ENCODE peak calls at places on chromosomes 13 and 19, in four cellular contexts. R, U, F and Y are unnamed samples. For H3K4me1, the result is how much of the 10 kb centered on the place peaks cover.

GRCh38 chr13:113267642-113268405 is 29.2 kb upstream of the LAMP1 start:
- DNase-seq in R (no peak), U (no peak), F (no peak), Y (no peak)

GRCh38 chr13:44668707-44669106 is 92.6 kb upstream of the TSC22D1 start:
- DNase-seq in R (no peak), U (peak), F (no peak), Y (no peak)

GRCh38 chr13:59133903-59134302 is 1029.8 kb downstream of the DIAPH3 start:
- DNase-seq in U (no peak), R (no peak), F (no peak), Y (no peak)

GRCh38 chr19:7297742-7298141 is 3.5 kb upstream of the INSR start:
- DNase-seq in F (no peak), R (no peak), U (no peak), Y (no peak)

GRCh38 chr13:56528040-56528760 is 612.5 kb upstream of the PRR20A start:
- DNase-seq in R (no peak), F (no peak), U (no peak), Y (no peak)

GRCh38 chr19:41937525-41937924 is 9.3 kb upstream of the ERFL start:
- DNase-seq in R (no peak), F (no peak), U (no peak), Y (no peak)

GRCh38 chr19:17419154-17419490 is 725 bp upstream of the MVB12A start:
- DNase-seq in F (no peak), U (no peak), R (no peak), Y (no peak)

GRCh38 chr13:46668906-46669525 is 116.0 kb downstream of the LRCH1 start:
- DNase-seq in U (no peak), R (no peak), F (no peak), Y (peak)

GRCh38 chr13:103067751-103068563 is 1.7 kb upstream of the SLC10A2 start:
- DNase-seq in R (no peak), F (no peak), U (no peak), Y (no peak)

GRCh38 chr13:113209336-113209879 is at the start of gene CUL4A:
- DNase-seq in U (peak), F (peak), R (peak), Y (peak)

GRCh38 chr13:113840541-113841354 is 23.1 kb downstream of the GAS6 start:
- DNase-seq in U (no peak), R (peak), F (no peak), Y (no peak)

GRCh38 chr13:73708393-73708985 is 425.7 kb downstream of the KLF12 start:
- DNase-seq in R (no peak), F (peak), U (peak), Y (peak)

GRCh38 chr13:75705395-75705794 is 69.3 kb downstream of the LMO7 start:
- DNase-seq in F (no peak), R (no peak), U (peak), Y (peak)

GRCh38 chr19:34960103-34960805 is 3.8 kb downstream of the ZNF792 start:
- DNase-seq in U (peak), R (no peak), F (no peak), Y (peak)

GRCh38 chr13:113874579-113875428 is 10.9 kb upstream of the GAS6 start:
- DNase-seq in F (no peak), R (no peak), U (no peak), Y (no peak)

GRCh38 chr19:10855879-10856522 is 7.8 kb downstream of the C19orf38 start:
- DNase-seq in F (no peak), U (no peak), R (no peak), Y (no peak)

GRCh38 chr13:61111529-61111928 is 304.1 kb downstream of the PCDH20 start:
- DNase-seq in U (no peak), F (no peak), R (no peak), Y (no peak)

GRCh38 chr19:10858204-10858828 is 10.1 kb downstream of the C19orf38 start:
- DNase-seq in U (no peak), R (no peak), F (no peak), Y (peak)

GRCh38 chr19:2059422-2060201 is 8.6 kb upstream of the MKNK2 start:
- DNase-seq in R (peak), F (no peak), U (peak), Y (peak)

GRCh38 chr19:35320285-35320706 is 8.7 kb upstream of the CD22 start:
- DNase-seq in R (no peak), U (no peak), F (no peak), Y (no peak)

GRCh38 chr19:36051637-36052036 is 2.4 kb downstream of the THAP8 start:
- DNase-seq in F (no peak), U (no peak), R (no peak), Y (no peak)

GRCh38 chr13:40261947-40262346 is 404.5 kb downstream of the FOXO1 start:
- DNase-seq in F (no peak), R (no peak), U (no peak), Y (no peak)

DNA sequence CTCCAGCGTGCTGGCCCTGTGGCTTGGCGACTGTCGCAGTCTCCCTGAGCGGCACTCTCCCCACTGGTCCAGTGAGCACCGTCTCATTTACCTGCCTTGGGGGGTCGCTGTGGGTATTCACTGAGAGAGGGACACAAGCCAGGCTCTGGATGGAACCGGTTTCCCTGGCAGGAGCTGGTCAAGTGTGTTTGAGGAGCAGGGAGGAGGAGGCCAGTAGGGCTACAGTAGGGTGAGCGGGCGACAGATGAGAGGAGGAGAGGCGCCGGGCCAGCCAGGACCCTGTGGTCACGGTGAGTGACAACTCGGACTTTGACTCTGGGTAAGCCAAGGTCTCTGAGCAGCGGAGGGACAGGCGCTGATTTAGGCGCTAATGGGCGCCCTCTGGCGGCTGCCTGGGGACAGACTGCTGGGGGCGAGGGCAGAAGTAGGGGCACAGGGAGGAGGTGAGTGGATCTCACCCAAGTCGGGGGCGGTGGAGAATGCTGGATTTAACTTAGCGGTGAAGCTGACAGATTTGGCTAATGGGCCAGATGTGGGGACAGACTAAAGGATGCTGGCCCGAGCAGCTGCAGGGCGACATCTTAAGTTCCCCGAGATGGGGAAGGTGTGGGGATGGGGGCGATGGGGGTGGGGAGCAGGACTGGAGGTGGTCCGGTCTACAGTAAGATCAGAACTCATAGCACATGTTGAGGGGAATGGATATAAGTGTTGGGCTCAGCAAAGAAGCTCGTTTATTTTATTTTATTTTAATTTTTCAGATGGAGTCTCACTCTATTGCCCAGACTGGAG is 4.7 kb upstream of the PRMT1 start:
- DNase-seq in U (peak), F (no peak), R (peak), Y (peak)
- H3K4me3 ChIP-seq in U (peak), F (no peak), R (no peak), Y (no peak)

DNA sequence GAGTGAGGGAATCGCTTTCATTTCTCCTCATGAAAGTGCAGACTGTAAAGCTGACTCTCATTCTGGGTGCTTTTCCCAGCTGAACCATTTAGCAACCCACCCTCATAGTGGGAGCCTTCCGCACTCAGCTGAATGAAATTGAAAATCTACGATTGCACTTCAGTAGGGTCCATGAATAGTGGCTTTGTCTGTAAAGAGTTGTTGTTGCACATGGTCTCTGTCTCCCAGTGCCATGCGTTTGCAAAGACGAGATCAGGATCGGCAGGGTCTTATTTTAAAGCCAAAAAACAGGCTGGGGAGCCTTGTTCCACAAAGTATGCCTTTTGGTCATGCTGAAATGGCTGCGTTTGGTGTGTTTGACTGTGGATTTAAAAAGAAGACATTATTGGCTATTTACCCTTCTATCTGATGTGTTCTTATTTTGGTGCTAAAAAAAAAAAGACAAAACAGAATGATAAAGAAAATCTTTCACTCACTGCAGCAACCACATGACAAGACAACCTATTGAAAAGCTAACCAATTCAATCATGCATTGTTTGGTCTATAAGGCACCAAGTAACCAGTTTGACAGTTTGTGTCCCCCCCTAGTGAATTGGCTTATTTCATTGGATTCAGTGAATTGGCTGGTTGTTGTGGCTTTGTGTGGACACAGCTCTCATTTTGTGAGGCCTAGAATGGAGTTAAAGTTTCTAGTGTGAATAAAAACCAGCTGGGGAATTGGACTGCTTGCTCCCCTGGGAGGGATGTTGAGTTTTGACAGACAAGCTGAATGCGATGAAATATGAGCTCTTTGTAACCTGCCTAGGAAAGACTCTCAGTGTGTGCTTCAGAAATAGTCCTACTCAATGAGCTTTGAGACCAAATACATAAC is 65.6 kb downstream of the ARHGAP35 start:
- DNase-seq in R (no peak), F (no peak), U (no peak), Y (no peak)
- H3K4me1 ChIP-seq in R (under half), F (under half), U (under half), Y (under half)

GRCh38 chr13:25463496-25463895 is 91.7 kb downstream of the ATP8A2 start:
- DNase-seq in R (no peak), U (peak), F (no peak), Y (no peak)

GRCh38 chr13:25466880-25467279 is 95.1 kb downstream of the ATP8A2 start:
- DNase-seq in U (no peak), R (no peak), F (no peak), Y (no peak)

GRCh38 chr13:25473864-25474263 is 102.1 kb downstream of the ATP8A2 start:
- DNase-seq in R (no peak), F (no peak), U (peak), Y (no peak)

GRCh38 chr13:25469179-25469545 is 97.4 kb downstream of the ATP8A2 start:
- DNase-seq in U (no peak), R (no peak), F (no peak), Y (no peak)

DNA sequence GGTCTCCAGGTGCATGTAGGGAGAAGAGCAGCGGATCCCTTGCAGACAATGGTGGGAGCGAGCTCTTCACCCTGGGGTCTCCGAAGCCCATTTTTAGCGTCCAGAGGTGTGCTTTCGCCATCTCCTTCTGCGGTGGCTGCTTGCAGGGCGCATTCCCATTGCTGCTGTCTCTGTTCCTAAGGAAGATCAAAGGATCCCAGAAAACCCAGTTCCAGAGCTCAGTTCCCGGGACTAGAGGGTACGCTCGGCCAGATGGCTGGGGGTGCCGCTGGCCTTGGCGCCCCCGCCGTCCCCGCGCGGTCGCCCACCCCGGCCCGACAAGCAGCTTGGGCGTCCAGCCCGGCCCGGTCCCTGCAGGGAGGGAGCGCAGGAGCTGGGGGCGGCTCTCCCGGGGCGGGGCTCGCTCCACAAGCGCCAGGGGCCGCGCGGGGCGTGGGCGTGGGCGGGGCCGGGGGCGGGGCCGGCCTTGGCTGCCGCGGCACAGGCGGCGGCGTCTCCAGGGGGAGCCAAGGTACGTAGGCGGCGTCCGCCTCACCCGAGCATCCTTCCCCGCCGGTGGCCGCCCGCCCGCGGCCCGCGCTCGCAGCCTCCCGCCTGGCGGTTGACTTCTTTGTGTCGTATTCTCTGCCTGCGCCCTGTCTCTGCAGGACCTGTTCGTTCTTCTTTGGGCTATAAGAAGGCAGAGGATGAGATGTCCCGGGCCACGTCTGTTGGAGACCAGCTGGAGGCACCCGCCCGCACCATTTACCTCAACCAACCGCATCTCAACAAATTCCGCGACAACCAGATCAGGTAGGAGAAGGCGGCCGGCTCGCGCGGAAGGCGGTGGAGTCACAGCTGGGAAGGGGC is 96.8 kb downstream of the ATP8A2 start:
- DNase-seq in U (peak), R (no peak), F (peak), Y (no peak)
- H3K27ac ChIP-seq in U (no peak), R (no peak), F (no peak), Y (no peak)

DNA sequence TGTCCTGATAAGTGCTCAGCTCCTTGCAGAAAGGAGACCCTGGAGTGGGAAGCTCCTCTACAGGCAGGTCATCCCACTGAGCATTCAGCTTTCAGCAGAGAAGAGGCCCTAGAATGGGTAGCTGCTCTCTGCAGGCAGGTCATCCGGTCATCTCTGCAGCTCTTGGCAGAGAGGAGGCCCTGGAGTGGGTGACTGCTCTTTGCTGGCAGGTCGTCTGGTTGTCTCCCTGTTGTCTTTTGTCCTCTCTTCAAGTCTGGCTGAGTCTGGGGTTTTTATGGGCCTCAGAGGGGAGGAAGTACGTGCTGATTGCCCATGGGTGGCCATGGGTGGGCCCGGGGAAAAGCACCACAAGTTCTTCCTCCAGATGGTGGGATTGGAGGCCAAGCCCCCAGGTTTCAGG is 250.3 kb upstream of the EDNRB start:
- DNase-seq in F (no peak), U (no peak), R (no peak), Y (no peak)
- H3K4me3 ChIP-seq in F (peak), U (no peak), R (no peak), Y (no peak)

GRCh38 chr19:30802424-30803013 is 430.3 kb downstream of the ZNF536 start:
- DNase-seq in R (no peak), U (no peak), F (no peak), Y (no peak)
- H3K4me1 ChIP-seq in R (under half), U (under half), F (under half), Y (under half)

GRCh38 chr19:55097864-55098715 is 19.3 kb downstream of the PPP1R12C start:
- DNase-seq in R (peak), U (no peak), F (no peak), Y (no peak)

GRCh38 chr19:55096061-55096701 is 20.5 kb downstream of the EPS8L1 start:
- DNase-seq in U (no peak), R (no peak), F (no peak), Y (no peak)

GRCh38 chr19:55094456-55095259 is 19.0 kb downstream of the EPS8L1 start:
- DNase-seq in R (no peak), F (no peak), U (no peak), Y (no peak)

GRCh38 chr19:55092423-55093318 is 17.0 kb downstream of the EPS8L1 start:
- DNase-seq in U (no peak), R (no peak), F (no peak), Y (no peak)

GRCh38 chr19:55095260-55096060 is 19.8 kb downstream of the EPS8L1 start:
- DNase-seq in U (no peak), R (no peak), F (no peak), Y (no peak)
- H3K27ac ChIP-seq in U (no peak), R (no peak), F (no peak), Y (no peak)